ENCODE peak calls at places on chromosome 15, in four cellular contexts. One of them, this sample, is unnamed.

GRCh38 chr15:46088486-46089437 is 453.9 kb downstream of the SQOR start:
- DNase-seq in GM23338: no peak
- DNase-seq in upper lobe of right lung: no peak
- DNase-seq in stimulated activated CD4-positive, alpha-beta T cell treated with anti-CD3 and anti-CD28 coated beads, TNF-alpha, amount 100 ng/mL, for 4 hours: no peak
- DNase-seq in this sample: no peak

GRCh38 chr15:42010434-42010833 is 10.4 kb downstream of the PLA2G4E start:
- DNase-seq in GM23338: no peak
- DNase-seq in upper lobe of right lung: no peak
- DNase-seq in stimulated activated CD4-positive, alpha-beta T cell treated with anti-CD3 and anti-CD28 coated beads, TNF-alpha, amount 100 ng/mL, for 4 hours: no peak
- DNase-seq in this sample: no peak

GRCh38 chr15:100703032-100703578 is 100.7 kb downstream of the ASB7 start:
- DNase-seq in GM23338: no peak
- DNase-seq in upper lobe of right lung: peak
- DNase-seq in stimulated activated CD4-positive, alpha-beta T cell treated with anti-CD3 and anti-CD28 coated beads, TNF-alpha, amount 100 ng/mL, for 4 hours: no peak
- DNase-seq in this sample: peak

GRCh38 chr15:31478781-31479221 is 152.2 kb downstream of the KLF13 start:
- DNase-seq in GM23338: no peak
- DNase-seq in upper lobe of right lung: peak
- DNase-seq in stimulated activated CD4-positive, alpha-beta T cell treated with anti-CD3 and anti-CD28 coated beads, TNF-alpha, amount 100 ng/mL, for 4 hours: no peak
- DNase-seq in this sample: no peak

GRCh38 chr15:28107894-28108255 is 8.8 kb upstream of the OCA2 start:
- DNase-seq in GM23338: no peak
- DNase-seq in upper lobe of right lung: no peak
- DNase-seq in stimulated activated CD4-positive, alpha-beta T cell treated with anti-CD3 and anti-CD28 coated beads, TNF-alpha, amount 100 ng/mL, for 4 hours: no peak
- DNase-seq in this sample: no peak

GRCh38 chr15:101633356-101633755 is 18.8 kb downstream of the TM2D3 start:
- DNase-seq in GM23338: no peak
- DNase-seq in upper lobe of right lung: no peak
- DNase-seq in stimulated activated CD4-positive, alpha-beta T cell treated with anti-CD3 and anti-CD28 coated beads, TNF-alpha, amount 100 ng/mL, for 4 hours: no peak
- DNase-seq in this sample: no peak

GRCh38 chr15:56587686-56588085 is 122.7 kb upstream of the MNS1 start:
- DNase-seq in GM23338: no peak
- DNase-seq in upper lobe of right lung: no peak
- DNase-seq in stimulated activated CD4-positive, alpha-beta T cell treated with anti-CD3 and anti-CD28 coated beads, TNF-alpha, amount 100 ng/mL, for 4 hours: no peak
- DNase-seq in this sample: no peak

GRCh38 chr15:55823191-55823670 is 80.3 kb upstream of the PRTG start:
- DNase-seq in GM23338: no peak
- DNase-seq in upper lobe of right lung: no peak
- DNase-seq in stimulated activated CD4-positive, alpha-beta T cell treated with anti-CD3 and anti-CD28 coated beads, TNF-alpha, amount 100 ng/mL, for 4 hours: no peak
- DNase-seq in this sample: no peak

GRCh38 chr15:53665930-53666329 is 93.5 kb downstream of the WDR72 start:
- DNase-seq in GM23338: no peak
- DNase-seq in upper lobe of right lung: no peak
- DNase-seq in stimulated activated CD4-positive, alpha-beta T cell treated with anti-CD3 and anti-CD28 coated beads, TNF-alpha, amount 100 ng/mL, for 4 hours: no peak
- DNase-seq in this sample: no peak

GRCh38 chr15:76335129-76335850 is 1.3 kb upstream of the ISL2 start:
- DNase-seq in GM23338: peak
- DNase-seq in upper lobe of right lung: no peak
- DNase-seq in stimulated activated CD4-positive, alpha-beta T cell treated with anti-CD3 and anti-CD28 coated beads, TNF-alpha, amount 100 ng/mL, for 4 hours: no peak
- DNase-seq in this sample: peak

GRCh38 chr15:70766597-70766996 is 3.2 kb upstream of the UACA start:
- DNase-seq in GM23338: no peak
- DNase-seq in upper lobe of right lung: no peak
- DNase-seq in stimulated activated CD4-positive, alpha-beta T cell treated with anti-CD3 and anti-CD28 coated beads, TNF-alpha, amount 100 ng/mL, for 4 hours: no peak
- DNase-seq in this sample: no peak

GRCh38 chr15:63836579-63836978 is 2.8 kb upstream of the HERC1 start:
- DNase-seq in GM23338: no peak
- DNase-seq in upper lobe of right lung: no peak
- DNase-seq in stimulated activated CD4-positive, alpha-beta T cell treated with anti-CD3 and anti-CD28 coated beads, TNF-alpha, amount 100 ng/mL, for 4 hours: no peak
- DNase-seq in this sample: no peak

This sample was measured in mesendoderm.